ENCODE peak calls at places on chromosomes 12 and 14, in five cellular contexts. F, G, T, W and Q are unnamed samples.

GRCh38 chr12:54723653-54724256 is 75.6 kb upstream of the DCD start:
- DNase-seq in G (no peak), F (no peak), W (no peak), T (peak; percentile 11), Q (no peak)

GRCh38 chr12:6852651-6853354 is 853 bp downstream of the USP5 start:
- DNase-seq in F (no peak), W (no peak), T (peak; percentile 79), G (no peak), Q (no peak)

GRCh38 chr14:51479584-51480305 is 172.0 kb upstream of the FRMD6 start:
- DNase-seq in F (peak; percentile 17), T (peak; percentile 49), W (peak; percentile 62), G (no peak), Q (no peak)

GRCh38 chr14:45085004-45085403 is 1.1 kb downstream of the PRPF39 start:
- DNase-seq in W (no peak), F (no peak), T (peak; percentile 46), G (no peak), Q (no peak)

GRCh38 chr12:56593909-56594621 is 36.1 kb downstream of the BAZ2A start:
- DNase-seq in F (no peak), G (peak; percentile 43), W (peak; percentile 36), T (peak; percentile 81), Q (no peak)

GRCh38 chr12:99767809-99768208 is 120.3 kb downstream of the GARIN6 start:
- DNase-seq in W (no peak), T (peak; percentile 11), F (no peak), G (no peak), Q (no peak)

GRCh38 chr14:77279719-77280118 is 8.7 kb upstream of the NGB start:
- DNase-seq in W (no peak), T (no peak), F (no peak), G (no peak), Q (no peak)

GRCh38 chr12:51264297-51264696 is 5.9 kb downstream of the SMAGP start:
- DNase-seq in W (no peak), T (no peak), G (no peak), F (no peak), Q (no peak)

GRCh38 chr12:77488041-77488620 is 342.6 kb upstream of the NAV3 start:
- DNase-seq in F (no peak), W (no peak), G (no peak), T (peak; percentile 18), Q (no peak)

GRCh38 chr14:72909163-72909562 is 15.3 kb upstream of the DPF3 start:
- DNase-seq in F (no peak), T (no peak), G (no peak), W (no peak), Q (no peak)

GRCh38 chr12:100913872-100914600 is 119.5 kb downstream of the ANO4 start:
- DNase-seq in F (no peak), T (peak; percentile 37), G (no peak), W (no peak), Q (no peak)

GRCh38 chr12:75239987-75240386 is 30.3 kb upstream of the KCNC2 start:
- DNase-seq in W (no peak), F (no peak), T (no peak), G (no peak), Q (no peak)

GRCh38 chr12:103955811-103956514 is 9.7 kb upstream of the TDG start:
- DNase-seq in T (peak; percentile 58), F (no peak), W (no peak), G (no peak), Q (no peak)

GRCh38 chr14:87960013-87960787 is 32.8 kb downstream of the GALC start:
- DNase-seq in W (no peak), F (no peak), T (no peak), G (no peak), Q (no peak)

GRCh38 chr14:46580941-46581671 is 70.5 kb downstream of the RPL10L start:
- DNase-seq in W (no peak), G (peak; percentile 13), T (no peak), F (no peak), Q (no peak)

GRCh38 chr14:91419044-91419397 is 1.4 kb upstream of the CCDC88C start:
- DNase-seq in G (no peak), W (no peak), T (no peak), F (no peak), Q (no peak)

GRCh38 chr14:98227000-98227726 is 1044.8 kb downstream of the BCL11B start:
- DNase-seq in F (no peak), W (no peak), T (no peak), G (no peak), Q (no peak)

GRCh38 chr14:105885561-105886320 is 359.4 kb downstream of the TMEM121 start:
- DNase-seq in F (peak; percentile 1), T (no peak), W (peak; percentile 5), G (peak; percentile 7), Q (no peak)

GRCh38 chr14:29576997-29577396 is 350.6 kb downstream of the PRKD1 start:
- DNase-seq in G (no peak), W (no peak), T (peak; percentile 42), F (no peak), Q (no peak)

GRCh38 chr12:108307006-108307405 is 32.1 kb downstream of the CMKLR1 start:
- DNase-seq in W (no peak), F (no peak), G (no peak), T (peak; percentile 35), Q (no peak)

GRCh38 chr12:3233813-3234212 is 156.6 kb downstream of the TSPAN9 start:
- DNase-seq in G (no peak), T (no peak), W (no peak), F (no peak), Q (no peak)

GRCh38 chr12:19440916-19441315 is 1.6 kb downstream of the AEBP2 start:
- DNase-seq in F (no peak), W (no peak), G (no peak), T (peak; percentile 40), Q (no peak)

GRCh38 chr14:98210045-98210678 is 1061.8 kb downstream of the BCL11B start:
- DNase-seq in G (no peak), F (no peak), W (no peak), T (no peak), Q (no peak)

GRCh38 chr12:3097186-3097804 is 20.1 kb downstream of the TSPAN9 start:
- DNase-seq in F (peak; percentile 91), W (peak; percentile 91), G (peak; percentile 75), T (peak; percentile 75), Q (no peak)

GRCh38 chr14:52590318-52590717 is 37.7 kb downstream of the GPR137C start:
- DNase-seq in T (peak; percentile 34), G (no peak), F (no peak), W (no peak), Q (no peak)

GRCh38 chr14:87332001-87332400 is 661.0 kb downstream of the GALC start:
- DNase-seq in F (no peak), G (no peak), W (no peak), T (peak; percentile 73), Q (no peak)

GRCh38 chr14:29217813-29218450 is 451.3 kb downstream of the FOXG1 start:
- DNase-seq in T (peak; percentile 44), W (no peak), F (no peak), G (no peak), Q (no peak)

GRCh38 chr14:102058931-102059330 is 27.9 kb downstream of the HSP90AA1 start:
- DNase-seq in G (no peak), T (no peak), F (no peak), W (no peak), Q (no peak)

GRCh38 chr14:53542692-53543091 is 389.6 kb upstream of the DDHD1 start:
- DNase-seq in F (no peak), G (peak; percentile 53), W (peak; percentile 25), T (peak; percentile 28), Q (no peak)

DNA sequence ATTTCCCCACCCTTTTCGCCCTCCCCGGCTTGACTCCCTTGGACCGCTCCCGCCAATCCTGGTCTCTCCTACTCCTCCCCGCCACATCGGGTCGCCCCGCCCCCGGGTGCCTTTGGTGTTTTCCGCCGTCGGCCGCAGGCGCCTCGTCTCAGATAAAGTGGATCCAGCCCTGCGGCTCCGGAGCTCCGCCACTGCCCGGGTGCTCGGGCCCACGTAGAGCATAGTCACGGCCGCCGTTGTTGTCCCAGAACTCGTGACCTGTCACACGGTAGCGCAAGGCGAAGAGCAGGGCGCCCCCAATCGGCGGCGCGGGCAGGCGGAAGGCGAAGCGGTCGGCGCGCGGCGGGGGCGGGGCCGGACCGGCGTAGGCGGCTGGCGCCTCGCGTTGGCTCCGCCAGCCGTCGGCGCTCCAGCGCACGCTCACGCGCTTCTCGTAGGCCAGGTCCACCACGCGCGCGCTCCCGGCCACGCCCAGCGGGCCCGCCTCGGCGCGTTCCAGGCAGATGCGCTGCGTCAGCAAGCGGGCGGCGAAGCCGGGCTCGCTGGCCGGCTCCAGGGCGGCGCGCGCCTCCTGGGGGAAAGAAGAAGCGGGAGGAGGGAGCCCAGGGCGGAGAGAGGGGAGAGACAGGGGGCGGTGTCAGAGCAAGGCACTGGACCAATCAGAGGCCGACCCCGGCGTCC is 1.2 kb downstream of the PPP1R3E start:
- DNase-seq in W (peak; percentile 97), F (peak; percentile 98), G (peak; percentile 97), T (peak; percentile 98), Q (peak; percentile 96)
- TF ChIP-seq POLR2A in W (peak; percentile 87), F (no peak), G (peak; percentile 37), T (peak; percentile 19), Q (peak; percentile 41)

GRCh38 chr12:109579639-109580038 is 6.0 kb downstream of the MVK start:
- DNase-seq in F (no peak), T (no peak), G (no peak), W (no peak), Q (no peak)
- H3K4me3 ChIP-seq in F (no peak overlapping the region), T (no peak overlapping the region), G (no peak overlapping the region), W (no peak overlapping the region), Q (no peak overlapping the region)

GRCh38 chr12:119576915-119577314 is 16.7 kb upstream of the TMEM233 start:
- DNase-seq in G (no peak), W (no peak), T (no peak), F (no peak), Q (no peak)
- H3K4me1 ChIP-seq in G (no peaks in the 10 kb centered on the region), W (no peaks in the 10 kb centered on the region), T (no peaks in the 10 kb centered on the region), F (no peaks in the 10 kb centered on the region), Q (no peaks in the 10 kb centered on the region)

GRCh38 chr12:569803-570236 is 93.4 kb downstream of the NINJ2 start:
- DNase-seq in G (peak; percentile 85), T (peak; percentile 70), F (peak; percentile 89), W (peak; percentile 90), Q (peak; percentile 77)

GRCh38 chr12:569091-569676 is 94.1 kb downstream of the NINJ2 start:
- DNase-seq in T (no peak), W (no peak), G (no peak), F (no peak), Q (no peak)

GRCh38 chr12:570949-571794 is 92.1 kb downstream of the NINJ2 start:
- DNase-seq in W (peak; percentile 83), T (peak; percentile 80), F (peak; percentile 81), G (peak; percentile 73), Q (peak; percentile 78)

GRCh38 chr12:571795-572531 is 91.3 kb downstream of the NINJ2 start:
- DNase-seq in F (peak; percentile 74), T (no peak), W (no peak), G (no peak), Q (peak; percentile 48)

DNA sequence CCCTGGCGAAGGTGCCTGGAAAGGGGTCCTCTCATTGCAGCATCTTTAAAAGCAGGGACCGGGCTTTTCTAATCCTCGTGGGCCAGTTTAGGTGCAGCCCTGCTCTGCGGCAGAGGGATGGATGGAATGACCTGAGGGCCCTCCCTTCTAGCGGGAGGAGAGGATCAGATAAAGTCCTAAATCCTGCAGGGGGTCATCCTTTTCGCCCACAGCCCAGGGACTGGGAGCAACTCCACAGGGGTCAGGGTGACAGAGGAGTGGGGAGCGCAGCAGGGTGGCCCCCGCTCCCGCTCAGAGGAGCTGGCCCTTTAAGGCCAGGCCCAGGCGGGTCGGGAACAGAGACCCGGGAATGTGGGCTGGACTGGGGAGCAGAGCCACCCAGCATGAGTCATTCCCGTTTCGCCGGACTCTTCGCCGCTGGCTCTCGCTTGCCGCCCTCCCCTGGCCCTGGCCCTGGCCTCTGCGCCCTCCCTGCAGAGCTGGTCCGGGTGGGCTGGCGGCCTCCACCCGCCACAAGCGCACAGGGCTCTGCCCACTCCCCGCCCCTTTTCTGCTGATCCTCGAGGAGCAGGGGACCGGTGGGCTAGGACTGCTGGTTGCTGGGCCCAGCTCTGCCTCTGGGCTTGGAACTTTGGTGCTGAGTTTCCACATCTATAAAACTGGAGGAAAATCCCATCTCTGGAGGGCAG is 92.9 kb downstream of the NINJ2 start:
- DNase-seq in G (peak; percentile 80), W (peak; percentile 80), T (peak; percentile 82), F (peak; percentile 82), Q (peak; percentile 70)
- TF ChIP-seq POLR2A in G (peak; percentile 19), W (peak; percentile 46), T (no peak), F (no peak), Q (no peak)